ENCODE peak calls at places on chromosomes 6 and 20, in seven cellular contexts. V is GM12865; E is stimulated activated CD4-positive, alpha-beta T cell treated with anti-CD3 and anti-CD28 coated beads, Interleukin-4, amount 100 ng/mL, for 48 hours; F is GM04503; B is HFFc6; J is stromal cell of bone marrow; P is foreskin melanocyte. Z is an unnamed sample.

GRCh38 chr20:33167859-33168258 is at the start of gene BPIFA2:
- DNase-seq in B (no peak), V (no peak), E (no peak), J (no peak), P (no peak), F (no peak), Z (no peak)

GRCh38 chr20:32018269-32019155 is 8.3 kb downstream of the CCM2L start:
- DNase-seq in B (no peak), V (no peak), P (no peak), J (no peak), E (peak; percentile 40), F (no peak), Z (peak; percentile 34)

GRCh38 chr20:23282546-23282945 is 68.0 kb upstream of the NXT1 start:
- DNase-seq in V (no peak), E (no peak), J (no peak), B (no peak), F (no peak), P (no peak), Z (no peak)

GRCh38 chr20:49665796-49666195 is 47.9 kb downstream of the B4GALT5 start:
- DNase-seq in F (no peak), E (no peak), P (no peak), V (no peak), B (no peak), J (no peak), Z (no peak)

GRCh38 chr20:41078329-41078728 is 49.7 kb downstream of the TOP1 start:
- DNase-seq in P (peak; percentile 14), J (peak; percentile 39), E (no peak), V (peak; percentile 44), F (no peak), B (peak; percentile 72), Z (peak; percentile 50)

GRCh38 chr20:39190666-39191570 is 228.8 kb downstream of the DHX35 start:
- DNase-seq in J (peak; percentile 56), E (no peak), V (no peak), B (peak; percentile 25), P (peak; percentile 52), F (peak; percentile 25), Z (peak; percentile 81)

GRCh38 chr6:5379647-5380242 is 118.4 kb downstream of the FARS2 start:
- DNase-seq in J (no peak), E (peak; percentile 6), P (peak; percentile 35), F (no peak), V (peak; percentile 78), B (peak; percentile 49), Z (peak; percentile 63)

GRCh38 chr6:53741417-53741816 is 53.4 kb upstream of the LRRC1 start:
- DNase-seq in E (peak; percentile 37), B (no peak), V (no peak), J (no peak), P (peak; percentile 49), F (no peak), Z (no peak)

GRCh38 chr20:50049442-50050026 is 63.4 kb downstream of the UBE2V1 start:
- DNase-seq in J (no peak), V (peak; percentile 50), E (no peak), B (no peak), F (no peak), P (no peak), Z (no peak)

Z was measured in MCF 10A.